ENCODE peak calls at places on chromosomes 4 and X, in six cellular contexts. One of them, this sample, is unnamed.

GRCh38 chr4:139208404-139208945 is 31.5 kb upstream of the ELF2 start:
- DNase-seq in GM12878: no peak
- DNase-seq in A549: no peak
- DNase-seq in K562: no peak
- DNase-seq in HepG2: peak; percentile 16
- DNase-seq in endothelial cell of umbilical vein: no peak
- DNase-seq in this sample: peak; percentile 95

GRCh38 chr4:185033950-185034349 is 15.7 kb downstream of the HELT start:
- DNase-seq in GM12878: peak; percentile 9
- DNase-seq in A549: no peak
- DNase-seq in K562: no peak
- DNase-seq in HepG2: no peak
- DNase-seq in endothelial cell of umbilical vein: no peak
- DNase-seq in this sample: peak; percentile 76

GRCh38 chr4:112752510-112752909 is 115.6 kb downstream of the LARP7 start:
- DNase-seq in GM12878: no peak
- DNase-seq in A549: no peak
- DNase-seq in K562: no peak
- DNase-seq in HepG2: no peak
- DNase-seq in endothelial cell of umbilical vein: no peak
- DNase-seq in this sample: no peak

GRCh38 chr4:187668683-187669082 is 326.9 kb upstream of the ZFP42 start:
- DNase-seq in GM12878: no peak
- DNase-seq in A549: no peak
- DNase-seq in K562: no peak
- DNase-seq in HepG2: no peak
- DNase-seq in endothelial cell of umbilical vein: no peak
- DNase-seq in this sample: no peak

GRCh38 chr4:881709-882108 is 50.4 kb downstream of the GAK start:
- DNase-seq in GM12878: no peak
- DNase-seq in A549: no peak
- DNase-seq in K562: no peak
- DNase-seq in HepG2: no peak
- DNase-seq in endothelial cell of umbilical vein: no peak
- DNase-seq in this sample: no peak

GRCh38 chr4:158172558-158173258 is at the start of gene GASK1B:
- DNase-seq in GM12878: no peak
- DNase-seq in A549: peak; percentile 53
- DNase-seq in K562: peak; percentile 14
- DNase-seq in HepG2: peak; percentile 81
- DNase-seq in endothelial cell of umbilical vein: peak; percentile 91
- DNase-seq in this sample: peak; percentile 35

GRCh38 chrX:141467442-141467841 is 117.1 kb downstream of the SPANXA1 start:
- DNase-seq in GM12878: no peak
- DNase-seq in A549: peak; percentile 35
- DNase-seq in K562: no peak
- DNase-seq in HepG2: no peak
- DNase-seq in endothelial cell of umbilical vein: peak; percentile 2
- DNase-seq in this sample: no peak

GRCh38 chr4:186244835-186245234 is 17.5 kb downstream of the KLKB1 start:
- DNase-seq in GM12878: no peak
- DNase-seq in A549: no peak
- DNase-seq in K562: no peak
- DNase-seq in HepG2: no peak
- DNase-seq in endothelial cell of umbilical vein: no peak
- DNase-seq in this sample: no peak

GRCh38 chr4:140730108-140730507 is 26.1 kb downstream of the TBC1D9 start:
- DNase-seq in GM12878: no peak
- DNase-seq in A549: no peak
- DNase-seq in K562: no peak
- DNase-seq in HepG2: no peak
- DNase-seq in endothelial cell of umbilical vein: no peak
- DNase-seq in this sample: no peak

GRCh38 chr4:64899563-64899962 is 490.3 kb upstream of the TECRL start:
- DNase-seq in GM12878: no peak
- DNase-seq in A549: no peak
- DNase-seq in K562: no peak
- DNase-seq in HepG2: no peak
- DNase-seq in endothelial cell of umbilical vein: no peak
- DNase-seq in this sample: no peak

GRCh38 chrX:114903618-114904017 is 113.8 kb downstream of the IL13RA2 start:
- DNase-seq in GM12878: no peak
- DNase-seq in A549: no peak
- DNase-seq in K562: no peak
- DNase-seq in HepG2: no peak
- DNase-seq in endothelial cell of umbilical vein: no peak
- DNase-seq in this sample: no peak

GRCh38 chr4:2079926-2080325 is 20.8 kb downstream of the NAT8L start:
- DNase-seq in GM12878: no peak
- DNase-seq in A549: no peak
- DNase-seq in K562: no peak
- DNase-seq in HepG2: no peak
- DNase-seq in endothelial cell of umbilical vein: no peak
- DNase-seq in this sample: no peak

GRCh38 chr4:106368678-106369077 is at the start of gene GIMD1:
- DNase-seq in GM12878: no peak
- DNase-seq in A549: no peak
- DNase-seq in K562: no peak
- DNase-seq in HepG2: no peak
- DNase-seq in endothelial cell of umbilical vein: no peak
- DNase-seq in this sample: no peak

DNA sequence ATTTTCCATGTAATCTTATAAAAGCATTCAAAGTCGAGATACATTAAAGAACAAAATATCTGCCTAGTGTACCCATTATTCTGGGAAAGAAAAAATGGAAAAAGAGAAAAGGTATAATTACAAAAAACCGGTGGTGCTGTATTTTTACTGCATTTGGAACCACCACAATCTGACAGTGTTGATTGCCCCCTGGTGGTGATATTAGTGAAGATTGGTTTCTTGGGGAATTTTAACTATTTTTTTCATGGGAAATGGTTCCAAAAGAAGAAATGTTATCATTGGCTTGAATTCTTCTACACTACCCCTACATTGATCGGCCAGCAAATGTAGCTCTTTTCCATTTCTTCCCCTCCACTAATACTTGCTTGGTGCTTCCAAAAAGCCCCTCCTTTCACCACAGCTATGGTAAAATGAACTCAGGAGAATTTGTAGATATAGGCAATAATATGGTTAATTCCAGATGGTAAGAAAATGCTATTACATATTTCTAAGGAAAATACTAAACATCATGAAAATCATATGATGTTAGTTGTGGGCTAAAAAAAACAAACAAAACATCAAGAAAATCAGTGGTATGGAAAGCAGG is 50.0 kb downstream of the COX18 start:
- DNase-seq in GM12878: no peak
- DNase-seq in A549: peak; percentile 18
- DNase-seq in K562: peak; percentile 24
- DNase-seq in HepG2: peak; percentile 23
- DNase-seq in endothelial cell of umbilical vein: peak; percentile 56
- DNase-seq in this sample: peak; percentile 46
- TF ChIP-seq MYC in GM12878: no peak
- TF ChIP-seq MYC in A549: no peak
- TF ChIP-seq MYC in K562: no peak
- TF ChIP-seq MYC in HepG2: no peak
- TF ChIP-seq MYC in endothelial cell of umbilical vein: no peak
- TF ChIP-seq MYC in this sample: no peak

GRCh38 chr4:37798616-37799015 is 27.9 kb upstream of the PGM2 start:
- DNase-seq in GM12878: no peak
- DNase-seq in A549: no peak
- DNase-seq in K562: no peak
- DNase-seq in HepG2: no peak
- DNase-seq in endothelial cell of umbilical vein: no peak
- DNase-seq in this sample: no peak

GRCh38 chr4:37805091-37805490 is 21.4 kb upstream of the PGM2 start:
- DNase-seq in GM12878: no peak
- DNase-seq in A549: no peak
- DNase-seq in K562: no peak
- DNase-seq in HepG2: no peak
- DNase-seq in endothelial cell of umbilical vein: no peak
- DNase-seq in this sample: no peak

GRCh38 chr4:37803348-37803973 is 23.0 kb upstream of the PGM2 start:
- DNase-seq in GM12878: no peak
- DNase-seq in A549: peak; percentile 46
- DNase-seq in K562: no peak
- DNase-seq in HepG2: peak; percentile 57
- DNase-seq in endothelial cell of umbilical vein: peak; percentile 74
- DNase-seq in this sample: peak; percentile 82

GRCh38 chr4:37799941-37800554 is 26.4 kb upstream of the PGM2 start:
- DNase-seq in GM12878: no peak
- DNase-seq in A549: no peak
- DNase-seq in K562: no peak
- DNase-seq in HepG2: no peak
- DNase-seq in endothelial cell of umbilical vein: no peak
- DNase-seq in this sample: no peak

GRCh38 chr4:37802068-37802666 is 24.3 kb upstream of the PGM2 start:
- DNase-seq in GM12878: no peak
- DNase-seq in A549: peak; percentile 79
- DNase-seq in K562: no peak
- DNase-seq in HepG2: peak; percentile 78
- DNase-seq in endothelial cell of umbilical vein: peak; percentile 73
- DNase-seq in this sample: peak; percentile 56
- TF ChIP-seq CTCF in GM12878: peak; percentile 41
- TF ChIP-seq CTCF in A549: peak; percentile 67
- TF ChIP-seq CTCF in K562: peak; percentile 88
- TF ChIP-seq CTCF in HepG2: peak; percentile 91
- TF ChIP-seq CTCF in endothelial cell of umbilical vein: peak; percentile 51
- TF ChIP-seq CTCF in this sample: peak; percentile 35

DNA sequence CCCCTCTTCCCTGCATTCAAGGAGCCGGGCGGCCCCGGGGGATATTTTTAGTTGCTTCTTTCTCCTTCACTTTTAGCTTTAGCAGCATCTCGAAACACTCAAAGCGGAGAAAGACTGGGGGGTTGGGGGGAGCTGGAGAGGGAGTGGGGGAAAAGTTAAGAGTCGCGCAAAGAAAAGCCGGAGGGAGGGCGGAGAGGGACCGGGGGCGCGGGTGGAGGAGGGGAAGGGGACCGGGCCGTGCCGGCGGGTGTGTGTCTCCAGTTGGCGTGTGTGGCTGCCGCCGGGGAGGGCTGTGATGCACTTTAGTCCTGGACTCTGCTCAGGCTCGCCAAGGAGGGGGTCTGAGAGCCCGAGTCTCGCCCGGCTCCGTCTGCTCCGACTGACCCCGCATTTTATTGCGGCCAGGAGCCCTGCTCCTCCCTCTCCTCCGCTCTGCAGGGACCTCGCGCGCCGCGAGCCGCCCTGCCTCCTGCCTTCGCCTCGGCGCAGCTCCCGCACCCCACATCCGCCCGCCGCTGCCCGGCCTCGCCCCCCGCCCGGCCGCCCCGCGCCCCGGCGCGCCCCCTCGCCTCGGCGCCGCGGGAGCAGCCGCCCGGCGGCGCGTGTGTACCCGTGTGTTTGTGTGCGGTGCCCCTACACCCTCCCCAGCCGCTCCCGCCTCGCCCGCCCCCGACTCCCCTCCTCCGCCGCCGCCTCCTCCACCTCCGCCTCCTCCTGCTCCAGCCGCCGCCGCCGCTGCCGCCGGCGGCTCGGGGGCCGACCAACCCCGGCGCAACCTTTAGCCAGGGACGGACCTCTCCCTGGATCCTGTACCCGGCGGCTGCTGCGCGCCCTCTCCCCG is 1.4 kb downstream of the ZNF827 start:
- DNase-seq in GM12878: no peak
- DNase-seq in A549: peak; percentile 57
- DNase-seq in K562: peak; percentile 21
- DNase-seq in HepG2: no peak
- DNase-seq in endothelial cell of umbilical vein: peak; percentile 56
- DNase-seq in this sample: peak; percentile 20
- TF ChIP-seq MYC in GM12878: no peak
- TF ChIP-seq MYC in A549: no peak
- TF ChIP-seq MYC in K562: no peak
- TF ChIP-seq MYC in HepG2: no peak
- TF ChIP-seq MYC in endothelial cell of umbilical vein: no peak
- TF ChIP-seq MYC in this sample: no peak

GRCh38 chr4:78938474-78938867 is 767 bp downstream of the PAQR3 start:
- DNase-seq in GM12878: no peak
- DNase-seq in A549: no peak
- DNase-seq in K562: no peak
- DNase-seq in HepG2: no peak
- DNase-seq in endothelial cell of umbilical vein: no peak
- DNase-seq in this sample: no peak

GRCh38 chr4:78937837-78938236 is 1.4 kb downstream of the PAQR3 start:
- DNase-seq in GM12878: no peak
- DNase-seq in A549: peak; percentile 8
- DNase-seq in K562: no peak
- DNase-seq in HepG2: peak; percentile 9
- DNase-seq in endothelial cell of umbilical vein: no peak
- DNase-seq in this sample: no peak

GRCh38 chr4:78940752-78941151 is 1.5 kb upstream of the PAQR3 start:
- DNase-seq in GM12878: no peak
- DNase-seq in A549: no peak
- DNase-seq in K562: no peak
- DNase-seq in HepG2: no peak
- DNase-seq in endothelial cell of umbilical vein: no peak
- DNase-seq in this sample: no peak

GRCh38 chr4:78939667-78940008 is 400 bp upstream of the PAQR3 start:
- DNase-seq in GM12878: no peak
- DNase-seq in A549: no peak
- DNase-seq in K562: no peak
- DNase-seq in HepG2: no peak
- DNase-seq in endothelial cell of umbilical vein: no peak
- DNase-seq in this sample: no peak

DNA sequence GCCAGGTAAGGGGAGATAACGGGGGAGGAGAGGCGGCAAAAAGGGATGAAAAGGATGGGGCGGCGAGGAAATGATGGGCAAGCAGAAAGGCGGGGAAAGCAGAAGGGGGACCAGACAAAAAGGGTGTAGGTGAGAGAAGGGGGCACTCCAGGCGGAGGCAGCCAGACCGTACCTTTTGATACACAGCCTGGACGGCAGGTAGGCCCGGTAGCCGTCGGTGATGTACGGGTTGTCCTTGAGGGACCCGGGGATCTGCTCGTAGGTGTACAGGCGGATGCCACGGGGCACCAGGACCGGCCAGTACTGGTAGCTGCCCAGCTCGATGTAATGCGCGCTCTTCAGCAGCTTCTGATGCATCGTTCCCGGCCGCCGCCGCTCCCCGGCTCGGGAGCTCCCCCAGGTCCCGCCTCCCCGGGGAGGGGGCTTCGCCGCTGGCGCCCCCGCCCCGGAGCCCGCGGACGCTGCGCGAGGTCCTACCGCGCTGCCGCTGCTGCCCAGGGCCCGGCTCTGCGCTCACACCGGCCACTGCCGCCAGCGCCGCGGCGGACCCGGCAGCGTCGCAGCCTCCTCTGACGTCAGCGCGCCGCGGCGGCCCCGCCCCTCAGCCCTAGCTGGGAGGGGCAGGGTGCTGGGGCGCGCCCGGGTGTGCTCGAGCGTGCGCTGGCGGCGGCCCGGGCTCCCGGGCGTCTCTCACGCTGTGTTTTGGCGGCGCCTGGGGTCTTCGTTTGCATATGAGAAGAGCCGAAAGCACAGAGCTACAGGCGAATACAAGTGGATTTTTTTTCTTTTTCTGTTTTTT is at the start of gene PAQR3:
- DNase-seq in GM12878: peak; percentile 21
- DNase-seq in A549: peak; percentile 76
- DNase-seq in K562: peak; percentile 94
- DNase-seq in HepG2: peak; percentile 59
- DNase-seq in endothelial cell of umbilical vein: peak; percentile 82
- DNase-seq in this sample: peak; percentile 89
- TF ChIP-seq CTCF in GM12878: peak; percentile 1
- TF ChIP-seq CTCF in A549: no peak
- TF ChIP-seq CTCF in K562: peak; percentile 2
- TF ChIP-seq CTCF in HepG2: no peak
- TF ChIP-seq CTCF in endothelial cell of umbilical vein: no peak
- TF ChIP-seq CTCF in this sample: no peak